ENCODE peak calls at places on chromosomes 16 and 17, in four cellular contexts. One of them, this sample, is unnamed. For H3K4me1, the result is how much of the 10 kb centered on the place peaks cover.

GRCh38 chr16:4339909-4340308 is 11.2 kb downstream of the PAM16 start:
- DNase-seq in breast epithelium: no peak
- DNase-seq in neuronal stem cell: no peak
- DNase-seq in tibial artery: no peak
- DNase-seq in this sample: peak

GRCh38 chr17:31858647-31859486 is at the start of gene COPRS:
- DNase-seq in neuronal stem cell: peak
- DNase-seq in tibial artery: peak
- DNase-seq in breast epithelium: peak
- DNase-seq in this sample: peak

GRCh38 chr16:1823821-1824220 is 2.8 kb downstream of the HAGH start:
- DNase-seq in breast epithelium: no peak
- DNase-seq in tibial artery: no peak
- DNase-seq in neuronal stem cell: no peak
- DNase-seq in this sample: peak

GRCh38 chr17:75691371-75692290 is 24.5 kb downstream of the SAP30BP start:
- DNase-seq in neuronal stem cell: no peak
- DNase-seq in breast epithelium: peak
- DNase-seq in tibial artery: no peak
- DNase-seq in this sample: no peak

GRCh38 chr16:17346774-17347569 is 123.8 kb downstream of the XYLT1 start:
- DNase-seq in neuronal stem cell: no peak
- DNase-seq in tibial artery: peak
- DNase-seq in breast epithelium: no peak
- DNase-seq in this sample: no peak

GRCh38 chr17:50144845-50145531 is 5.5 kb downstream of the PPP1R9B start:
- DNase-seq in neuronal stem cell: no peak
- DNase-seq in tibial artery: no peak
- DNase-seq in breast epithelium: no peak
- DNase-seq in this sample: no peak

GRCh38 chr17:36072431-36073121 is 8.5 kb downstream of the CCL18 start:
- DNase-seq in breast epithelium: no peak
- DNase-seq in tibial artery: no peak
- DNase-seq in neuronal stem cell: peak
- DNase-seq in this sample: peak

GRCh38 chr16:81026429-81026828 is 9.2 kb upstream of the ATMIN start:
- DNase-seq in neuronal stem cell: no peak
- DNase-seq in tibial artery: no peak
- DNase-seq in breast epithelium: no peak
- DNase-seq in this sample: no peak

GRCh38 chr17:78723957-78724356 is 58.1 kb downstream of the CYTH1 start:
- DNase-seq in tibial artery: no peak
- DNase-seq in neuronal stem cell: no peak
- DNase-seq in breast epithelium: no peak
- DNase-seq in this sample: no peak

GRCh38 chr17:2094891-2095535 is 40.1 kb downstream of the HIC1 start:
- DNase-seq in tibial artery: peak
- DNase-seq in neuronal stem cell: no peak
- DNase-seq in breast epithelium: peak
- DNase-seq in this sample: peak

GRCh38 chr16:79843631-79844043 is 243.1 kb upstream of the MAF start:
- DNase-seq in tibial artery: no peak
- DNase-seq in breast epithelium: no peak
- DNase-seq in neuronal stem cell: no peak
- DNase-seq in this sample: no peak

GRCh38 chr16:14028207-14028606 is 42.9 kb upstream of the MRTFB start:
- DNase-seq in breast epithelium: no peak
- DNase-seq in neuronal stem cell: no peak
- DNase-seq in tibial artery: no peak
- DNase-seq in this sample: no peak

GRCh38 chr17:20944014-20944905 is 98.6 kb downstream of the USP22 start:
- DNase-seq in breast epithelium: peak
- DNase-seq in neuronal stem cell: no peak
- DNase-seq in tibial artery: no peak
- DNase-seq in this sample: peak

GRCh38 chr16:66927918-66928649 is 2.7 kb upstream of the RRAD start:
- DNase-seq in tibial artery: no peak
- DNase-seq in breast epithelium: no peak
- DNase-seq in neuronal stem cell: no peak
- DNase-seq in this sample: no peak

GRCh38 chr16:84024854-84025253 is 17.7 kb downstream of the SLC38A8 start:
- DNase-seq in neuronal stem cell: no peak
- DNase-seq in breast epithelium: no peak
- DNase-seq in tibial artery: no peak
- DNase-seq in this sample: no peak

GRCh38 chr16:56515665-56516064 is 4.2 kb downstream of the BBS2 start:
- DNase-seq in breast epithelium: no peak
- DNase-seq in tibial artery: no peak
- DNase-seq in neuronal stem cell: no peak
- DNase-seq in this sample: no peak

GRCh38 chr16:48438414-48438813 is 53.2 kb upstream of the SIAH1 start:
- DNase-seq in neuronal stem cell: no peak
- DNase-seq in breast epithelium: no peak
- DNase-seq in tibial artery: no peak
- DNase-seq in this sample: no peak

GRCh38 chr17:3805581-3805980 is 4.6 kb upstream of the ITGAE start:
- DNase-seq in tibial artery: no peak
- DNase-seq in breast epithelium: no peak
- DNase-seq in neuronal stem cell: no peak
- DNase-seq in this sample: no peak

GRCh38 chr16:85307552-85308364 is 195.5 kb upstream of the CIBAR2 start:
- DNase-seq in neuronal stem cell: no peak
- DNase-seq in tibial artery: no peak
- DNase-seq in breast epithelium: no peak
- DNase-seq in this sample: no peak

GRCh38 chr17:56778898-56779297 is 54.8 kb downstream of the C17orf67 start:
- DNase-seq in tibial artery: no peak
- DNase-seq in breast epithelium: no peak
- DNase-seq in neuronal stem cell: no peak
- DNase-seq in this sample: no peak

GRCh38 chr17:66747561-66748275 is 87.2 kb upstream of the CACNG5 start:
- DNase-seq in tibial artery: peak
- DNase-seq in breast epithelium: no peak
- DNase-seq in neuronal stem cell: no peak
- DNase-seq in this sample: no peak

GRCh38 chr16:63702981-63703590 is 1418.8 kb downstream of the CDH11 start:
- DNase-seq in breast epithelium: no peak
- DNase-seq in neuronal stem cell: no peak
- DNase-seq in tibial artery: no peak
- DNase-seq in this sample: peak

GRCh38 chr17:27376637-27377547 is 79.4 kb upstream of the KSR1 start:
- DNase-seq in neuronal stem cell: no peak
- DNase-seq in breast epithelium: no peak
- DNase-seq in tibial artery: peak
- DNase-seq in this sample: no peak

GRCh38 chr16:84475643-84476240 is 28.7 kb downstream of the MEAK7 start:
- DNase-seq in tibial artery: no peak
- DNase-seq in breast epithelium: peak
- DNase-seq in neuronal stem cell: no peak
- DNase-seq in this sample: no peak

GRCh38 chr17:6701719-6702118 is 11.4 kb downstream of the SLC13A5 start:
- DNase-seq in neuronal stem cell: peak
- DNase-seq in tibial artery: peak
- DNase-seq in breast epithelium: no peak
- DNase-seq in this sample: peak

GRCh38 chr16:56493131-56493530 is 26.7 kb downstream of the BBS2 start:
- DNase-seq in tibial artery: no peak
- DNase-seq in neuronal stem cell: no peak
- DNase-seq in breast epithelium: no peak
- DNase-seq in this sample: no peak

GRCh38 chr17:77622627-77623026 is 335.9 kb upstream of the TNRC6C start:
- DNase-seq in breast epithelium: no peak
- DNase-seq in neuronal stem cell: no peak
- DNase-seq in tibial artery: no peak
- DNase-seq in this sample: no peak

GRCh38 chr17:43917348-43918025 is 10.2 kb upstream of the MPP2 start:
- DNase-seq in neuronal stem cell: no peak
- DNase-seq in tibial artery: no peak
- DNase-seq in breast epithelium: no peak
- DNase-seq in this sample: peak

GRCh38 chr17:79943354-79944241 is 92.1 kb downstream of the TBC1D16 start:
- DNase-seq in neuronal stem cell: no peak
- DNase-seq in tibial artery: peak
- DNase-seq in breast epithelium: no peak
- DNase-seq in this sample: no peak

GRCh38 chr17:36743130-36743529 is 141.7 kb downstream of the MRM1 start:
- DNase-seq in neuronal stem cell: no peak
- DNase-seq in tibial artery: no peak
- DNase-seq in breast epithelium: no peak
- DNase-seq in this sample: no peak

GRCh38 chr17:79098282-79098867 is 23.8 kb downstream of the ENGASE start:
- DNase-seq in tibial artery: no peak
- DNase-seq in breast epithelium: no peak
- DNase-seq in neuronal stem cell: no peak
- DNase-seq in this sample: no peak

GRCh38 chr17:35773674-35774425 is 13.2 kb downstream of the C17orf50 start:
- DNase-seq in neuronal stem cell: no peak
- DNase-seq in breast epithelium: no peak
- DNase-seq in tibial artery: no peak
- DNase-seq in this sample: peak

GRCh38 chr17:2624292-2624731 is 30.9 kb downstream of the PAFAH1B1 start:
- DNase-seq in tibial artery: no peak
- DNase-seq in breast epithelium: no peak
- DNase-seq in neuronal stem cell: no peak
- DNase-seq in this sample: no peak

GRCh38 chr17:8896641-8897635 is 29.5 kb upstream of the PIK3R6 start:
- DNase-seq in neuronal stem cell: no peak
- DNase-seq in breast epithelium: no peak
- DNase-seq in tibial artery: no peak
- DNase-seq in this sample: no peak

GRCh38 chr17:65097110-65097509 is 40.1 kb upstream of the RGS9 start:
- DNase-seq in breast epithelium: no peak
- DNase-seq in neuronal stem cell: no peak
- DNase-seq in tibial artery: no peak
- DNase-seq in this sample: no peak

GRCh38 chr16:85245307-85246172 is 133.3 kb upstream of the CIBAR2 start:
- DNase-seq in neuronal stem cell: peak
- DNase-seq in tibial artery: no peak
- DNase-seq in breast epithelium: peak
- DNase-seq in this sample: peak

GRCh38 chr17:13157656-13158055 is 139.8 kb upstream of the ELAC2 start:
- DNase-seq in neuronal stem cell: no peak
- DNase-seq in breast epithelium: no peak
- DNase-seq in tibial artery: no peak
- DNase-seq in this sample: no peak

GRCh38 chr17:45312477-45313418 is 4.1 kb downstream of the MAP3K14 start:
- DNase-seq in neuronal stem cell: no peak
- DNase-seq in breast epithelium: no peak
- DNase-seq in tibial artery: no peak
- DNase-seq in this sample: no peak

DNA sequence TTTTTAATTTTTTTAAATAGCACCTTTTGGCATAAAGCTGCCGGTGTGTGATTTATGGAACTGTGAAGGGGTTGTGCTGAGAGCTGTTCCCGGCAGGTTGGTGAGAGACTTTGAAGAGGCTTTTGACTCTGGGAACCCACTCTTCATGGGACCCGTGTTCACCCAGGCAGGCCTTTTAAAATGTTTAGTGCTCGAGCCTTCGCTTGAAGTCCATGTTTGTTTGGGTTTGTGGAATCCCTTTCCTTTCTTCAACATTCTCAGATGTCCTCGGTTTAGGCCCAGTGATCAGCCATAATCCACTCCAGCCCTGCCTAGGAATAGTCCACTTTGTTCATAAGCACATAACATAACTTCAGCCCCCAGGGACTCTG is 145.4 kb upstream of the IRX3 start:
- DNase-seq in neuronal stem cell: no peak
- DNase-seq in breast epithelium: no peak
- DNase-seq in tibial artery: no peak
- DNase-seq in this sample: no peak
- H3K27ac ChIP-seq in neuronal stem cell: peak
- H3K27ac ChIP-seq in breast epithelium: peak
- H3K27ac ChIP-seq in tibial artery: no peak
- H3K27ac ChIP-seq in this sample: no peak

GRCh38 chr17:28941251-28941650 is 10.1 kb downstream of the PHF12 start:
- DNase-seq in neuronal stem cell: no peak
- DNase-seq in breast epithelium: no peak
- DNase-seq in tibial artery: no peak
- DNase-seq in this sample: no peak

GRCh38 chr17:28940675-28941074 is 10.6 kb downstream of the PHF12 start:
- DNase-seq in breast epithelium: no peak
- DNase-seq in neuronal stem cell: no peak
- DNase-seq in tibial artery: no peak
- DNase-seq in this sample: no peak

GRCh38 chr17:28942925-28943324 is 8.4 kb downstream of the PHF12 start:
- DNase-seq in neuronal stem cell: no peak
- DNase-seq in tibial artery: no peak
- DNase-seq in breast epithelium: no peak
- DNase-seq in this sample: no peak

GRCh38 chr17:28938552-28938951 is 12.8 kb downstream of the PHF12 start:
- DNase-seq in tibial artery: no peak
- DNase-seq in neuronal stem cell: no peak
- DNase-seq in breast epithelium: no peak
- DNase-seq in this sample: no peak

DNA sequence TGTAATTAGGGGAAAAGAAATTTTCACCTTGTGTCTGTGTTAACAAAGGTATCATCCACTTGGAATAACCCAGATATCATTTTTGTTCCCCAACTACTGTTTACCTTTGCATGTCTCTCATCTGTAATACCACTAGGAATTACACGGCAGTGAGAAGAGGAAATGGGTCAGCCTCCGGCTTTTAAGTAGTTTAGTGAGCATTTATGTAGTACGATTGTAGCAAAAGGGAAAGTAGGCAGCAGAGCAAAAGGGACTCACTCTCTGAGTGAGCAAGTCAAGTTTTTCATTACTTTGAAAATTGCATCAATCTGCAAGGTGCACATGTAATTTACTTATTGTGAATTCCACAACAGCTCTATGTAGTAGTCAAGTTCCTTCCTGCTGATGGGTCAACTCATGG is 11.2 kb downstream of the PHF12 start:
- DNase-seq in tibial artery: no peak
- DNase-seq in breast epithelium: no peak
- DNase-seq in neuronal stem cell: no peak
- DNase-seq in this sample: no peak
- H3K4me1 ChIP-seq in tibial artery: half or more
- H3K4me1 ChIP-seq in breast epithelium: under half
- H3K4me1 ChIP-seq in neuronal stem cell: under half
- H3K4me1 ChIP-seq in this sample: under half

GRCh38 chr17:74465378-74466110 is 890 bp upstream of the CD300A start:
- DNase-seq in neuronal stem cell: no peak
- DNase-seq in breast epithelium: no peak
- DNase-seq in tibial artery: no peak
- DNase-seq in this sample: no peak
- H3K27ac ChIP-seq in neuronal stem cell: no peak
- H3K27ac ChIP-seq in breast epithelium: peak
- H3K27ac ChIP-seq in tibial artery: no peak
- H3K27ac ChIP-seq in this sample: no peak

GRCh38 chr17:81939218-81939617 is 2.1 kb upstream of the PYCR1 start:
- DNase-seq in tibial artery: peak
- DNase-seq in breast epithelium: no peak
- DNase-seq in neuronal stem cell: no peak
- DNase-seq in this sample: no peak
- H3K4me1 ChIP-seq in tibial artery: under half
- H3K4me1 ChIP-seq in breast epithelium: under half
- H3K4me1 ChIP-seq in neuronal stem cell: under half
- H3K4me1 ChIP-seq in this sample: under half

This sample was measured in cardiac muscle cell.